ENCODE peak calls at places on chromosomes 11 and 22, in four cellular contexts. One of them, this sample, is unnamed.

GRCh38 chr11:12090061-12090572 is 20.3 kb upstream of the MICAL2 start:
- DNase-seq in endothelial cell of umbilical vein: peak
- DNase-seq in HCT116: peak
- DNase-seq in suprapubic skin: peak
- DNase-seq in this sample: no peak

GRCh38 chr22:42976131-42976530 is 38.8 kb downstream of the PACSIN2 start:
- DNase-seq in HCT116: no peak
- DNase-seq in endothelial cell of umbilical vein: no peak
- DNase-seq in suprapubic skin: peak
- DNase-seq in this sample: no peak

GRCh38 chr22:31056986-31057599 is 24.0 kb upstream of the SMTN start:
- DNase-seq in suprapubic skin: no peak
- DNase-seq in endothelial cell of umbilical vein: no peak
- DNase-seq in HCT116: no peak
- DNase-seq in this sample: no peak

GRCh38 chr22:39941661-39942060 is 18.5 kb upstream of the TMA7B start:
- DNase-seq in endothelial cell of umbilical vein: no peak
- DNase-seq in HCT116: no peak
- DNase-seq in suprapubic skin: no peak
- DNase-seq in this sample: no peak

GRCh38 chr11:10605941-10606381 is 37.5 kb upstream of the LYVE1 start:
- DNase-seq in suprapubic skin: no peak
- DNase-seq in HCT116: no peak
- DNase-seq in endothelial cell of umbilical vein: peak
- DNase-seq in this sample: peak

GRCh38 chr22:40014661-40015255 is 20.0 kb downstream of the FAM83F start:
- DNase-seq in endothelial cell of umbilical vein: no peak
- DNase-seq in HCT116: no peak
- DNase-seq in suprapubic skin: no peak
- DNase-seq in this sample: no peak

GRCh38 chr11:28526406-28526751 is 418.2 kb downstream of the METTL15 start:
- DNase-seq in HCT116: peak
- DNase-seq in endothelial cell of umbilical vein: no peak
- DNase-seq in suprapubic skin: no peak
- DNase-seq in this sample: no peak

GRCh38 chr11:121614661-121615240 is 162.0 kb upstream of the SORL1-AS1 start:
- DNase-seq in endothelial cell of umbilical vein: peak
- DNase-seq in HCT116: no peak
- DNase-seq in suprapubic skin: no peak
- DNase-seq in this sample: no peak

GRCh38 chr22:39174498-39175120 is 22.1 kb upstream of the CBX7 start:
- DNase-seq in HCT116: peak
- DNase-seq in suprapubic skin: peak
- DNase-seq in endothelial cell of umbilical vein: peak
- DNase-seq in this sample: peak

GRCh38 chr22:37801946-37802309 is 5.8 kb upstream of the GCAT start:
- DNase-seq in HCT116: no peak
- DNase-seq in suprapubic skin: no peak
- DNase-seq in endothelial cell of umbilical vein: no peak
- DNase-seq in this sample: no peak

GRCh38 chr11:73388241-73389133 is 12.3 kb downstream of the RELT start:
- DNase-seq in HCT116: no peak
- DNase-seq in endothelial cell of umbilical vein: no peak
- DNase-seq in suprapubic skin: no peak
- DNase-seq in this sample: peak

GRCh38 chr22:30806391-30806861 is 111.8 kb downstream of the OSBP2 start:
- DNase-seq in endothelial cell of umbilical vein: peak
- DNase-seq in suprapubic skin: no peak
- DNase-seq in HCT116: peak
- DNase-seq in this sample: no peak

GRCh38 chr11:1836011-1836945 is 1.5 kb downstream of the SYT8 start:
- DNase-seq in suprapubic skin: no peak
- DNase-seq in HCT116: no peak
- DNase-seq in endothelial cell of umbilical vein: no peak
- DNase-seq in this sample: peak

GRCh38 chr11:105046898-105047579 is 1.9 kb upstream of the CARD16 start:
- DNase-seq in HCT116: no peak
- DNase-seq in suprapubic skin: peak
- DNase-seq in endothelial cell of umbilical vein: peak
- DNase-seq in this sample: no peak

GRCh38 chr11:67563354-67564114 is 20.1 kb upstream of the GSTP1 start:
- DNase-seq in HCT116: peak
- DNase-seq in suprapubic skin: no peak
- DNase-seq in endothelial cell of umbilical vein: peak
- DNase-seq in this sample: no peak

GRCh38 chr11:17798253-17798652 is 63.7 kb downstream of the KCNC1 start:
- DNase-seq in HCT116: no peak
- DNase-seq in endothelial cell of umbilical vein: no peak
- DNase-seq in suprapubic skin: no peak
- DNase-seq in this sample: no peak

GRCh38 chr11:114846040-114846791 is 167.9 kb downstream of the NXPE2 start:
- DNase-seq in endothelial cell of umbilical vein: no peak
- DNase-seq in HCT116: no peak
- DNase-seq in suprapubic skin: no peak
- DNase-seq in this sample: no peak

GRCh38 chr11:130318031-130318673 is 3.4 kb upstream of the ZBTB44 start:
- DNase-seq in suprapubic skin: no peak
- DNase-seq in endothelial cell of umbilical vein: no peak
- DNase-seq in HCT116: no peak
- DNase-seq in this sample: no peak

GRCh38 chr11:115930886-115931537 is 426.8 kb upstream of the CADM1 start:
- DNase-seq in suprapubic skin: no peak
- DNase-seq in HCT116: no peak
- DNase-seq in endothelial cell of umbilical vein: no peak
- DNase-seq in this sample: no peak

GRCh38 chr11:3795131-3796092 is 1.9 kb downstream of the NUP98 start:
- DNase-seq in HCT116: no peak
- DNase-seq in suprapubic skin: no peak
- DNase-seq in endothelial cell of umbilical vein: no peak
- DNase-seq in this sample: no peak

GRCh38 chr11:90204832-90205646 is 17.8 kb downstream of the CHORDC1 start:
- DNase-seq in endothelial cell of umbilical vein: peak
- DNase-seq in suprapubic skin: no peak
- DNase-seq in HCT116: peak
- DNase-seq in this sample: no peak

GRCh38 chr11:36131719-36132349 is 157.4 kb downstream of the COMMD9 start:
- DNase-seq in HCT116: no peak
- DNase-seq in suprapubic skin: no peak
- DNase-seq in endothelial cell of umbilical vein: peak
- DNase-seq in this sample: no peak

GRCh38 chr11:27698872-27699241 is 1.4 kb downstream of the BDNF start:
- DNase-seq in suprapubic skin: peak
- DNase-seq in endothelial cell of umbilical vein: peak
- DNase-seq in HCT116: peak
- DNase-seq in this sample: peak

GRCh38 chr11:11035331-11035730 is 177.5 kb upstream of the ZBED5 start:
- DNase-seq in suprapubic skin: no peak
- DNase-seq in HCT116: no peak
- DNase-seq in endothelial cell of umbilical vein: no peak
- DNase-seq in this sample: no peak

GRCh38 chr11:46381836-46382643 is 571 bp downstream of the MDK start:
- DNase-seq in HCT116: no peak
- DNase-seq in endothelial cell of umbilical vein: peak
- DNase-seq in suprapubic skin: peak
- DNase-seq in this sample: peak
- TF ChIP-seq POLR2AphosphoS5 in HCT116: peak
- TF ChIP-seq POLR2AphosphoS5 in endothelial cell of umbilical vein: no peak
- TF ChIP-seq POLR2AphosphoS5 in suprapubic skin: no peak
- TF ChIP-seq POLR2AphosphoS5 in this sample: no peak

GRCh38 chr11:117045956-117046355 is 52.3 kb downstream of the SIK3 start:
- DNase-seq in HCT116: no peak
- DNase-seq in endothelial cell of umbilical vein: no peak
- DNase-seq in suprapubic skin: no peak
- DNase-seq in this sample: no peak

GRCh38 chr11:117039897-117040296 is 58.3 kb downstream of the SIK3 start:
- DNase-seq in endothelial cell of umbilical vein: no peak
- DNase-seq in HCT116: no peak
- DNase-seq in suprapubic skin: no peak
- DNase-seq in this sample: no peak

GRCh38 chr11:117044287-117045035 is 53.8 kb downstream of the SIK3 start:
- DNase-seq in HCT116: no peak
- DNase-seq in endothelial cell of umbilical vein: peak
- DNase-seq in suprapubic skin: no peak
- DNase-seq in this sample: no peak

GRCh38 chr11:117042689-117043088 is 55.5 kb downstream of the SIK3 start:
- DNase-seq in HCT116: no peak
- DNase-seq in suprapubic skin: no peak
- DNase-seq in endothelial cell of umbilical vein: no peak
- DNase-seq in this sample: no peak

DNA sequence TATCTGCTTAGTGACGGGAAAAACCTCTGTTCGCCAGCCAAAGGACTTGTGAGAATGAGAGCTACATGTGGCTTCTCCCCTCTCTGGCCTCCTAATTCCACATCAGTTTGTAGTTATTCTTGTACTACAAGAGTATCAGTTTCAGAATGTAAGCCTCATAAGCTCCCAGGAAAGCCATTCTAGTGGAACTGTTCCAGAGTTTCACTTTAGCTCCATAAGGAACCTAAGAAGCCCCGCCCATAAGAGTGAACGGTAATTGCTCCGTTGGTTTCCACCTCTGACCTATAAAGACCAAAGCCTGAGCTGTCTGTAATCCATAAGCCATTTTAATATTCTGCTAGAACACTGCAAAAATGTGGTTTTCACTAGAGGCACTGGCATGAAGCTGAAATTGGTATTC is 53.0 kb downstream of the SIK3 start:
- DNase-seq in suprapubic skin: no peak
- DNase-seq in HCT116: no peak
- DNase-seq in endothelial cell of umbilical vein: no peak
- DNase-seq in this sample: no peak
- H3K4me3 ChIP-seq in suprapubic skin: no peak
- H3K4me3 ChIP-seq in HCT116: no peak
- H3K4me3 ChIP-seq in endothelial cell of umbilical vein: no peak
- H3K4me3 ChIP-seq in this sample: no peak

GRCh38 chr11:119937412-119937811 is 200.5 kb downstream of the TRIM29 start:
- DNase-seq in suprapubic skin: no peak
- DNase-seq in HCT116: no peak
- DNase-seq in endothelial cell of umbilical vein: no peak
- DNase-seq in this sample: no peak

GRCh38 chr11:119942583-119943338 is 195.2 kb downstream of the TRIM29 start:
- DNase-seq in endothelial cell of umbilical vein: no peak
- DNase-seq in suprapubic skin: no peak
- DNase-seq in HCT116: no peak
- DNase-seq in this sample: no peak

GRCh38 chr11:119940401-119940976 is 197.4 kb downstream of the TRIM29 start:
- DNase-seq in endothelial cell of umbilical vein: no peak
- DNase-seq in HCT116: no peak
- DNase-seq in suprapubic skin: no peak
- DNase-seq in this sample: no peak

DNA sequence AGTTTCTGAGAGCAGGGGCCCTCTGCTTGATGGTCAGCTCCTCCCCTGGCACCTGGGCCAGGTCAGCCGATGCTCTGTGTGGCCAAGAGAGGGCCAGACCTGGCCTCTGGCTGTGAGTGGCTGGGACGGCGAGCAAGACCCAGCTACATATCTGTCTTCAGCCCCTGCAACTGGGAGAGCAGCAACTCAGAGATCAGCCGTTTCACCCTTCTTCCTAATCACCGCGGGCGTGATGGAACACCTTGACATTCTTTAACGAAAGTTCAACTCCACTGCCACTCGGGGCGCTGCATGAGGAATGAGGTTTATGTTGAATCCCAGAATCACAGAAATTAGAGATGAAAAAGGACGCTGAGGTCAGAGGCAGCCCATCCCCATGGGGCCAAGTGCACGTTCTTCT is 195.9 kb downstream of the TRIM29 start:
- DNase-seq in endothelial cell of umbilical vein: no peak
- DNase-seq in suprapubic skin: no peak
- DNase-seq in HCT116: no peak
- DNase-seq in this sample: no peak
- H3K27ac ChIP-seq in endothelial cell of umbilical vein: no peak
- H3K27ac ChIP-seq in suprapubic skin: no peak
- H3K27ac ChIP-seq in HCT116: no peak
- H3K27ac ChIP-seq in this sample: no peak

GRCh38 chr11:63565728-63566127 is 2.5 kb upstream of the PLAAT2 start:
- DNase-seq in endothelial cell of umbilical vein: no peak
- DNase-seq in suprapubic skin: no peak
- DNase-seq in HCT116: no peak
- DNase-seq in this sample: no peak

GRCh38 chr11:63569570-63569969 is 6.4 kb upstream of the PLAAT2 start:
- DNase-seq in suprapubic skin: no peak
- DNase-seq in endothelial cell of umbilical vein: no peak
- DNase-seq in HCT116: no peak
- DNase-seq in this sample: no peak

GRCh38 chr11:63564056-63564784 is 1.0 kb upstream of the PLAAT2 start:
- DNase-seq in endothelial cell of umbilical vein: no peak
- DNase-seq in HCT116: no peak
- DNase-seq in suprapubic skin: no peak
- DNase-seq in this sample: no peak

GRCh38 chr11:63564785-63565350 is 1.7 kb upstream of the PLAAT2 start:
- DNase-seq in suprapubic skin: no peak
- DNase-seq in endothelial cell of umbilical vein: no peak
- DNase-seq in HCT116: no peak
- DNase-seq in this sample: no peak

DNA sequence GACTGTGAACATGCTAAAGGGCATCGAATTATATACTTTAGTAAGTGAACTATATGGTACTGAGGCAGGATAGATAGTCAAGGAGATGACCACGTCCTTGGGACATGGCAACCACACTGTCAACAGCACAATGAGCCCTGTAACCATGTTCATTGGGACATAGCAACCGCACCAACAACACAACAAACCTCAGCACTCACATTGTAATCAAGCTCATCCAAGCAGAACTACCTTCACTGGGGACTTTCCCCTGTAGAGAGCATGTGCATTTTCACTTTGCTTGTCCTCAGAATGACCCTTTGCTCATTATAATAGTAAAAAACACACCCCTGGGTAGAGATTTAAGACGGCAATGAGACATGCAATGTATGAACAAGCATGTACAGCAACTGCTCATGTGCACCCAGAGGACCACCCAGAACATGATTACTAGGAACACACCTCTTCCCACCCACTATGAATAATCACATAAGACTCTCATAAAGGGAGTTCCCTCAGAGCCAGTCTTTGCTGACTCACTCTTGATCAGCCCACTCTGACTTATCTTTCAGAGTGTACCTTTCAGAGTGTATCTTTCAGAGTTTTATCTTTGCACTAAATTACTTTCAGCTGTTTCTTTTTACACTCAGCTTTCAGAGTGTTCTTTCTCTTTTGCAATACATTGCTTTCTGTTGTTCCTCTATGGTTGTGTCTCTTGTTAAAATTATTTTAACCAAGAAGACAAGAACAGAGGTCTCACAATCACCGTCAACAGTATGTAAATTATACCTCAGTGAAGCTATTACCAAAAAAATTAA is 4.1 kb upstream of the PLAAT2 start:
- DNase-seq in suprapubic skin: no peak
- DNase-seq in endothelial cell of umbilical vein: peak
- DNase-seq in HCT116: peak
- DNase-seq in this sample: no peak
- TF ChIP-seq POLR2AphosphoS5 in suprapubic skin: no peak
- TF ChIP-seq POLR2AphosphoS5 in endothelial cell of umbilical vein: no peak
- TF ChIP-seq POLR2AphosphoS5 in HCT116: no peak
- TF ChIP-seq POLR2AphosphoS5 in this sample: no peak

This sample was measured in spleen.